ENCODE peak calls at places on chromosomes 16 and 17, in ten cellular contexts. One of them, this sample, is unnamed.

GRCh38 chr16:11586856-11587642 is at the start of gene LITAF:
- DNase-seq in A673: peak
- DNase-seq in choroid plexus epithelial cell: peak
- DNase-seq in ovary: peak
- DNase-seq in CD8-positive, alpha-beta T cell: no peak
- DNase-seq in kidney epithelial cell: no peak
- DNase-seq in HFF-Myc: no peak
- DNase-seq in upper lobe of right lung: peak
- DNase-seq in endothelial cell: peak
- DNase-seq in AG09309: no peak
- DNase-seq in this sample: peak

GRCh38 chr16:6265956-6266355 is 1066.7 kb upstream of the RBFOX1 start:
- DNase-seq in HFF-Myc: no peak
- DNase-seq in endothelial cell: no peak
- DNase-seq in A673: peak
- DNase-seq in kidney epithelial cell: no peak
- DNase-seq in upper lobe of right lung: no peak
- DNase-seq in choroid plexus epithelial cell: peak
- DNase-seq in AG09309: no peak
- DNase-seq in ovary: no peak
- DNase-seq in CD8-positive, alpha-beta T cell: no peak
- DNase-seq in this sample: no peak

GRCh38 chr17:40432864-40433528 is 10.3 kb upstream of the IGFBP4 start:
- DNase-seq in upper lobe of right lung: peak
- DNase-seq in endothelial cell: no peak
- DNase-seq in kidney epithelial cell: no peak
- DNase-seq in choroid plexus epithelial cell: peak
- DNase-seq in CD8-positive, alpha-beta T cell: no peak
- DNase-seq in A673: no peak
- DNase-seq in ovary: no peak
- DNase-seq in AG09309: no peak
- DNase-seq in HFF-Myc: no peak
- DNase-seq in this sample: peak

GRCh38 chr17:32266389-32267269 is 997 bp downstream of the RHBDL3 start:
- DNase-seq in HFF-Myc: no peak
- DNase-seq in kidney epithelial cell: no peak
- DNase-seq in CD8-positive, alpha-beta T cell: no peak
- DNase-seq in AG09309: no peak
- DNase-seq in ovary: no peak
- DNase-seq in upper lobe of right lung: no peak
- DNase-seq in A673: no peak
- DNase-seq in endothelial cell: no peak
- DNase-seq in choroid plexus epithelial cell: no peak
- DNase-seq in this sample: no peak

GRCh38 chr17:21368545-21369246 is 7.5 kb upstream of the KCNJ12 start:
- DNase-seq in ovary: no peak
- DNase-seq in kidney epithelial cell: no peak
- DNase-seq in choroid plexus epithelial cell: no peak
- DNase-seq in HFF-Myc: no peak
- DNase-seq in AG09309: no peak
- DNase-seq in upper lobe of right lung: no peak
- DNase-seq in endothelial cell: no peak
- DNase-seq in A673: peak
- DNase-seq in CD8-positive, alpha-beta T cell: no peak
- DNase-seq in this sample: no peak

GRCh38 chr17:59804910-59805381 is 87.8 kb downstream of the TUBD1 start:
- DNase-seq in endothelial cell: no peak
- DNase-seq in A673: peak
- DNase-seq in CD8-positive, alpha-beta T cell: no peak
- DNase-seq in choroid plexus epithelial cell: no peak
- DNase-seq in ovary: no peak
- DNase-seq in kidney epithelial cell: no peak
- DNase-seq in upper lobe of right lung: no peak
- DNase-seq in AG09309: no peak
- DNase-seq in HFF-Myc: no peak
- DNase-seq in this sample: no peak

GRCh38 chr16:10412935-10413601 is 27.2 kb downstream of the ATF7IP2 start:
- DNase-seq in upper lobe of right lung: no peak
- DNase-seq in HFF-Myc: no peak
- DNase-seq in endothelial cell: no peak
- DNase-seq in kidney epithelial cell: no peak
- DNase-seq in A673: no peak
- DNase-seq in ovary: no peak
- DNase-seq in AG09309: no peak
- DNase-seq in choroid plexus epithelial cell: no peak
- DNase-seq in CD8-positive, alpha-beta T cell: no peak
- DNase-seq in this sample: no peak

GRCh38 chr17:80644588-80644987 is 100.0 kb downstream of the RPTOR start:
- DNase-seq in endothelial cell: no peak
- DNase-seq in ovary: no peak
- DNase-seq in CD8-positive, alpha-beta T cell: no peak
- DNase-seq in upper lobe of right lung: no peak
- DNase-seq in kidney epithelial cell: no peak
- DNase-seq in A673: no peak
- DNase-seq in AG09309: no peak
- DNase-seq in choroid plexus epithelial cell: no peak
- DNase-seq in HFF-Myc: no peak
- DNase-seq in this sample: no peak

DNA sequence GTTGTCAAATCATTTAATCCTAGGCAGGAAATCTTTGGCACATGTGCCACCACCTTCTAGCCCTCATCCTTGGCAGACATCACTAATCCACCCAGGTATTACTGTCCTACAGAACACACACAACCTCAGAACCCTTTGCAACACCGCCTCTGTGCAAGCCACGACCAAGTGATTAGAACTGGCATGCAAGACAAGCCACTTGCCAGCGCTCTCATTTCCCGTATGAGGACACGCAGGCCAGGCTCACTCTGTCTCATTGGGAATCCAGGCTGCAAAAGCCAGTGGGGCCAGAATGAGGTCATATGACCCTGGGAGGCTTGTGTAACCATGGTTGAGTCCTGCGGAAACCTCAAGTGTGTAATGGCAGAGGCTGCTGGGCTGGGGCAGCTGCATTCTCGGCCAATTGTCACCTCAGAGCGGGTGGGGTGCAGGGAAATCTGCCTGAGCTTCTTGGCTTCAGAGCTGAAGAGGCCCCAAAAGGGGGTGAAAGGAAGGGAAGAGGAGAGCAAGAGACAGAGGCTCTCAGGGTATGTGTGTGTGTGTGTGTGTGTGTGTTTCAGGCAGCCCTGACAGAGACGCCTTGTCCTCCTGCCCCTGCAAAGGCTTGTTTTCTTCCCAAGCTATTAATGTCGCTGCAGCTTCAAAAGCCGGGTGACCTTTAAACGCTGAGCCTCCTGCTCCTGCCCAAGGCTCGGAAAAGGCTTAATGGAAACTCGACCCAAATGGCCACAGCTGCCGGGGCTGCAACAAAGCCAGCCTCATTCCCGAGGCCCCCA is 43.2 kb upstream of the MRPS23 start:
- DNase-seq in endothelial cell: no peak
- DNase-seq in HFF-Myc: peak
- DNase-seq in ovary: peak
- DNase-seq in upper lobe of right lung: peak
- DNase-seq in AG09309: peak
- DNase-seq in CD8-positive, alpha-beta T cell: no peak
- DNase-seq in kidney epithelial cell: peak
- DNase-seq in A673: peak
- DNase-seq in choroid plexus epithelial cell: peak
- DNase-seq in this sample: peak
- TF ChIP-seq CTCF in endothelial cell: peak
- TF ChIP-seq CTCF in HFF-Myc: no peak
- TF ChIP-seq CTCF in ovary: no peak
- TF ChIP-seq CTCF in upper lobe of right lung: no peak
- TF ChIP-seq CTCF in AG09309: no peak
- TF ChIP-seq CTCF in CD8-positive, alpha-beta T cell: peak
- TF ChIP-seq CTCF in kidney epithelial cell: no peak
- TF ChIP-seq CTCF in A673: no peak
- TF ChIP-seq CTCF in choroid plexus epithelial cell: no peak
- TF ChIP-seq CTCF in this sample: no peak

GRCh38 chr17:7974638-7975131 is 27.7 kb upstream of the GUCY2D start:
- DNase-seq in AG09309: no peak
- DNase-seq in A673: no peak
- DNase-seq in kidney epithelial cell: no peak
- DNase-seq in CD8-positive, alpha-beta T cell: no peak
- DNase-seq in ovary: no peak
- DNase-seq in HFF-Myc: no peak
- DNase-seq in choroid plexus epithelial cell: no peak
- DNase-seq in upper lobe of right lung: no peak
- DNase-seq in endothelial cell: no peak
- DNase-seq in this sample: no peak

GRCh38 chr17:7969434-7969833 is 33.0 kb upstream of the GUCY2D start:
- DNase-seq in choroid plexus epithelial cell: peak
- DNase-seq in AG09309: peak
- DNase-seq in ovary: no peak
- DNase-seq in CD8-positive, alpha-beta T cell: no peak
- DNase-seq in kidney epithelial cell: no peak
- DNase-seq in endothelial cell: no peak
- DNase-seq in upper lobe of right lung: no peak
- DNase-seq in HFF-Myc: no peak
- DNase-seq in A673: no peak
- DNase-seq in this sample: no peak

GRCh38 chr17:7971651-7972050 is 30.8 kb upstream of the GUCY2D start:
- DNase-seq in CD8-positive, alpha-beta T cell: no peak
- DNase-seq in HFF-Myc: no peak
- DNase-seq in kidney epithelial cell: no peak
- DNase-seq in AG09309: no peak
- DNase-seq in choroid plexus epithelial cell: no peak
- DNase-seq in upper lobe of right lung: no peak
- DNase-seq in A673: no peak
- DNase-seq in ovary: no peak
- DNase-seq in endothelial cell: no peak
- DNase-seq in this sample: no peak

GRCh38 chr17:7967751-7968150 is 34.7 kb upstream of the GUCY2D start:
- DNase-seq in HFF-Myc: no peak
- DNase-seq in endothelial cell: no peak
- DNase-seq in upper lobe of right lung: no peak
- DNase-seq in AG09309: no peak
- DNase-seq in A673: no peak
- DNase-seq in ovary: no peak
- DNase-seq in choroid plexus epithelial cell: no peak
- DNase-seq in kidney epithelial cell: no peak
- DNase-seq in CD8-positive, alpha-beta T cell: no peak
- DNase-seq in this sample: no peak

DNA sequence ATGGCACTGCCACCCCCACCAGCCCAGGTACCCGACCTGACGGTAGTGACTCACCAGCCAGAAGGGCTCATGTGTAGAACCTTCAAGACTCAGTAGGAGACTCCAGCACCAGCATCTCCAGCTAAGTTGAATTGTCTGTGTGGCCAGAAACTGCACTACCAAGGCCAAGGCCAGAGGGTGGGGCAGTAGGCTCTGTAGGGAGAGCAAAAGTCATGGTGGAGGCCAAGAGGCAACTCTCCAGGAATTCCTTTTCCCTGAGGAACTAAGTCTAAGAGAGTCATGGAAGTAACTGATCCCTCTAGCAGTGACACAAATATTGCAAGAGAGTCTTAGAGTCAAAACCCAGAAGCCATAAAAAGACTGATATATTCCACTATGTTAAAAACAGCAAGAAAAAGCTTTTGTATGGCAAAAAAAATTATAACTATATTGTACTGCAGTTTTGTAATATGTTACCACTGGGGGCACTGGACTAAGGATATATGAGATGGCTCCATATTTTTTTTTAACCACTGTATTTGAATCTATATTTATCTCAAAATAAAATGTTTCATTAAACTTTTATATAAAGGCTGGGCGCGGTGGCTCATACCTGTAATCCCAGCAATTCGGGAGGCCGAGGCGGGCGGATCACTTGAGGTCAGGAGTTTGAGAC is 30.2 kb upstream of the GUCY2D start:
- DNase-seq in endothelial cell: no peak
- DNase-seq in kidney epithelial cell: no peak
- DNase-seq in upper lobe of right lung: no peak
- DNase-seq in ovary: no peak
- DNase-seq in AG09309: no peak
- DNase-seq in A673: no peak
- DNase-seq in choroid plexus epithelial cell: peak
- DNase-seq in CD8-positive, alpha-beta T cell: no peak
- DNase-seq in HFF-Myc: no peak
- DNase-seq in this sample: no peak
- TF ChIP-seq CTCF in endothelial cell: no peak
- TF ChIP-seq CTCF in kidney epithelial cell: no peak
- TF ChIP-seq CTCF in upper lobe of right lung: no peak
- TF ChIP-seq CTCF in ovary: no peak
- TF ChIP-seq CTCF in AG09309: peak
- TF ChIP-seq CTCF in A673: peak
- TF ChIP-seq CTCF in choroid plexus epithelial cell: peak
- TF ChIP-seq CTCF in CD8-positive, alpha-beta T cell: no peak
- TF ChIP-seq CTCF in HFF-Myc: no peak
- TF ChIP-seq CTCF in this sample: no peak

GRCh38 chr16:70681382-70682238 is 4.2 kb downstream of the MTSS2 start:
- DNase-seq in ovary: no peak
- DNase-seq in kidney epithelial cell: no peak
- DNase-seq in upper lobe of right lung: no peak
- DNase-seq in CD8-positive, alpha-beta T cell: no peak
- DNase-seq in A673: no peak
- DNase-seq in AG09309: no peak
- DNase-seq in HFF-Myc: no peak
- DNase-seq in choroid plexus epithelial cell: no peak
- DNase-seq in endothelial cell: no peak
- DNase-seq in this sample: no peak

GRCh38 chr16:70683146-70683944 is 2.5 kb downstream of the MTSS2 start:
- DNase-seq in CD8-positive, alpha-beta T cell: no peak
- DNase-seq in upper lobe of right lung: no peak
- DNase-seq in AG09309: no peak
- DNase-seq in endothelial cell: no peak
- DNase-seq in HFF-Myc: no peak
- DNase-seq in kidney epithelial cell: no peak
- DNase-seq in ovary: no peak
- DNase-seq in A673: no peak
- DNase-seq in choroid plexus epithelial cell: no peak
- DNase-seq in this sample: no peak

GRCh38 chr16:70680495-70681381 is 5.1 kb downstream of the MTSS2 start:
- DNase-seq in CD8-positive, alpha-beta T cell: no peak
- DNase-seq in A673: no peak
- DNase-seq in AG09309: no peak
- DNase-seq in upper lobe of right lung: no peak
- DNase-seq in kidney epithelial cell: no peak
- DNase-seq in ovary: no peak
- DNase-seq in HFF-Myc: no peak
- DNase-seq in choroid plexus epithelial cell: no peak
- DNase-seq in endothelial cell: peak
- DNase-seq in this sample: no peak

GRCh38 chr16:70684146-70685060 is 1.4 kb downstream of the MTSS2 start:
- DNase-seq in endothelial cell: no peak
- DNase-seq in upper lobe of right lung: no peak
- DNase-seq in CD8-positive, alpha-beta T cell: no peak
- DNase-seq in A673: no peak
- DNase-seq in HFF-Myc: no peak
- DNase-seq in kidney epithelial cell: no peak
- DNase-seq in choroid plexus epithelial cell: no peak
- DNase-seq in ovary: no peak
- DNase-seq in AG09309: no peak
- DNase-seq in this sample: no peak

DNA sequence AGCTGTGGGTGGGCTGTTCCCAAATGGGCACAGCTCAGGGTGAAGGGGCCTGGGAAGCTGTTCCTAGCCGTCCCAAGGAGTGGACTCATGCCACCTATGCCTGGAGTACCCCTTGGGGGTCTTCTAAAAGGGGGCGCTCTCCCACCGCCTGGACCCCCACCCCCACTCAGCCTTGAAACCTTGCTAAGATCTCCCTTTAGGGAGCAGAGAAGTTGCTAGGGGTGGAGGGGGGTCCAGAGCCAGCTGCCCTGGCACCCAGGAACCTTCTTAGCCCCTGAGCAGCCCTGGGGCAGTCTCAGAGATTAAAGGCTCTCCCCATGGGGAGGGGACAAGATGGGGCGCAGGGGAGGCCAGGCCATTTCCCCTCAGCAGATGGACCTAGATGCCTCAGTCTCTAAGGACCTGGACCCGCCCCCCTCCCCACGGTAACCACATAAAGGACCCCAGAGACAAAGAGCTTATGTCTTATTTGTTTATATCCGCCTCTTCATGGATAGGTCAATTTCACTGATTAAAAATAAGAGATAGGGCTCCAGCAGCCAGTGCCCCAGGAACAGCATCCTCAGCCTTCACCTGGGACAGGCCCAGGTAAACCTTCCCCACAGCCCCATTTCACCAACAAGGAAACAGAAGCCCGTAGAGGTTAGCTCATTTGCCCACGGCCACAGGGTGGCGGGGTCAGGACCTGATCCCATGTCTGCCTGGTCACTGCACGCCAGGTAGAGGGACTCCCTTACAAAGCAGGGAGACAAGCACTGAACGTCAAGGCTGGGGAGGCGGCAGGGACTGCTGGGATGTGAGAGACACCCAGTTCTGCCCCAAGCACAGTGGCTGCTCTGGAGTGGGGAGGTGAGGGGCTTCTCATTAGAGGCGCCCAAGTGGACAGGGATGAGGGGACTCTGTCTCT is 3.4 kb downstream of the MTSS2 start:
- DNase-seq in ovary: no peak
- DNase-seq in HFF-Myc: no peak
- DNase-seq in upper lobe of right lung: no peak
- DNase-seq in A673: no peak
- DNase-seq in kidney epithelial cell: no peak
- DNase-seq in endothelial cell: no peak
- DNase-seq in AG09309: no peak
- DNase-seq in CD8-positive, alpha-beta T cell: no peak
- DNase-seq in choroid plexus epithelial cell: no peak
- DNase-seq in this sample: no peak
- TF ChIP-seq CTCF in ovary: no peak
- TF ChIP-seq CTCF in HFF-Myc: no peak
- TF ChIP-seq CTCF in upper lobe of right lung: no peak
- TF ChIP-seq CTCF in A673: no peak
- TF ChIP-seq CTCF in kidney epithelial cell: no peak
- TF ChIP-seq CTCF in endothelial cell: no peak
- TF ChIP-seq CTCF in AG09309: no peak
- TF ChIP-seq CTCF in CD8-positive, alpha-beta T cell: no peak
- TF ChIP-seq CTCF in choroid plexus epithelial cell: no peak
- TF ChIP-seq CTCF in this sample: no peak

GRCh38 chr17:75270218-75270965 is 639 bp downstream of the MIF4GD start:
- DNase-seq in CD8-positive, alpha-beta T cell: peak
- DNase-seq in choroid plexus epithelial cell: peak
- DNase-seq in AG09309: no peak
- DNase-seq in kidney epithelial cell: peak
- DNase-seq in ovary: peak
- DNase-seq in endothelial cell: peak
- DNase-seq in HFF-Myc: no peak
- DNase-seq in upper lobe of right lung: peak
- DNase-seq in A673: peak
- DNase-seq in this sample: peak
- TF ChIP-seq CTCF in CD8-positive, alpha-beta T cell: no peak
- TF ChIP-seq CTCF in choroid plexus epithelial cell: peak
- TF ChIP-seq CTCF in AG09309: peak
- TF ChIP-seq CTCF in kidney epithelial cell: peak
- TF ChIP-seq CTCF in ovary: no peak
- TF ChIP-seq CTCF in endothelial cell: no peak
- TF ChIP-seq CTCF in HFF-Myc: peak
- TF ChIP-seq CTCF in upper lobe of right lung: peak
- TF ChIP-seq CTCF in A673: peak
- TF ChIP-seq CTCF in this sample: peak

This sample was measured in tibial artery.